ENCODE peak calls at places on chromosomes 5 and 9, in six cellular contexts. F is heart right ventricle, U is cardiac muscle cell, A is aorta, J is AG04450, C is sigmoid colon. I is an unnamed sample. For H3K27me3 and H3K9me3, the result is how much of the 10 kb centered on the place peaks cover.

GRCh38 chr5:68682400-68683152 is 411.2 kb upstream of the SLC30A5 start:
- DNase-seq in F (no peak), U (no peak), A (no peak), J (no peak), C (no peak), I (no peak)

GRCh38 chr5:76944638-76945037 is 8.2 kb upstream of the CRHBP start:
- DNase-seq in F (no peak), U (no peak), A (no peak), J (no peak), C (no peak), I (no peak)

GRCh38 chr5:111070272-111071134 is 1.0 kb upstream of the TSLP start:
- DNase-seq in F (peak), U (peak), A (peak), J (no peak), C (peak), I (no peak)

GRCh38 chr5:123012321-123012720 is 24.2 kb downstream of the PPIC start:
- DNase-seq in F (no peak), U (no peak), A (no peak), J (no peak), C (no peak), I (no peak)

GRCh38 chr9:84139296-84140100 is 158.9 kb downstream of the RMI1 start:
- DNase-seq in F (no peak), U (peak), A (no peak), J (no peak), C (no peak), I (peak)

GRCh38 chr9:83981126-83981871 is 694 bp downstream of the RMI1 start:
- DNase-seq in F (no peak), U (peak), A (no peak), J (no peak), C (peak), I (peak)

GRCh38 chr5:167580608-167581007 is 710.8 kb upstream of the WWC1 start:
- DNase-seq in F (no peak), U (no peak), A (no peak), J (no peak), C (no peak), I (no peak)

GRCh38 chr9:14880951-14881465 is 29.2 kb downstream of the FREM1 start:
- DNase-seq in F (no peak), U (peak), A (no peak), J (no peak), C (no peak), I (no peak)

GRCh38 chr5:144134181-144134827 is 36.2 kb downstream of the YIPF5 start:
- DNase-seq in F (no peak), U (no peak), A (no peak), J (no peak), C (no peak), I (no peak)

GRCh38 chr9:113590991-113591898 is 127.7 kb downstream of the RGS3 start:
- DNase-seq in F (peak), U (peak), A (peak), J (no peak), C (peak), I (peak)

GRCh38 chr9:92097997-92098482 is 17.2 kb downstream of the SPTLC1 start:
- DNase-seq in F (peak), U (peak), A (peak), J (no peak), C (peak), I (no peak)

GRCh38 chr9:35763181-35763580 is 9.1 kb upstream of the MSMP start:
- DNase-seq in F (no peak), U (no peak), A (no peak), J (no peak), C (no peak), I (peak)

GRCh38 chr9:118091676-118092490 is 387.7 kb downstream of the TLR4 start:
- DNase-seq in F (no peak), U (no peak), A (no peak), J (no peak), C (no peak), I (no peak)

GRCh38 chr9:88694625-88695024 is 159.6 kb downstream of the NXNL2 start:
- DNase-seq in F (no peak), U (peak), A (no peak), J (peak), C (no peak), I (no peak)

GRCh38 chr9:128625391-128626145 is 31.1 kb downstream of the DYNC2I2 start:
- DNase-seq in F (no peak), U (no peak), A (no peak), J (no peak), C (no peak), I (no peak)

GRCh38 chr5:60961685-60962084 is 16.7 kb downstream of the NDUFAF2 start:
- DNase-seq in F (no peak), U (peak), A (no peak), J (no peak), C (no peak), I (no peak)

GRCh38 chr5:173247050-173247449 is 12.0 kb upstream of the NKX2-5 start:
- DNase-seq in F (no peak), U (no peak), A (no peak), J (no peak), C (no peak), I (no peak)

GRCh38 chr9:87069690-87070089 is 122.4 kb upstream of the GAS1 start:
- DNase-seq in F (no peak), U (peak), A (no peak), J (no peak), C (no peak), I (no peak)

GRCh38 chr5:16934123-16934522 is 2.0 kb downstream of the MYO10 start:
- DNase-seq in F (peak), U (peak), A (no peak), J (peak), C (peak), I (peak)

GRCh38 chr5:121937762-121938161 is 24.0 kb upstream of the SRFBP1 start:
- DNase-seq in F (no peak), U (no peak), A (no peak), J (no peak), C (no peak), I (no peak)

GRCh38 chr9:136695435-136695895 is 8.2 kb upstream of the AGPAT2 start:
- DNase-seq in F (peak), U (no peak), A (no peak), J (no peak), C (no peak), I (no peak)

GRCh38 chr5:37875051-37875787 is 35.4 kb upstream of the GDNF start:
- DNase-seq in F (no peak), U (peak), A (no peak), J (peak), C (no peak), I (no peak)

GRCh38 chr5:179239256-179240135 is 105.8 kb downstream of the ADAMTS2 start:
- DNase-seq in F (no peak), U (no peak), A (peak), J (no peak), C (peak), I (no peak)

GRCh38 chr9:78187763-78188495 is 47.9 kb upstream of the CEP78 start:
- DNase-seq in F (peak), U (peak), A (no peak), J (no peak), C (no peak), I (peak)

GRCh38 chr5:170414786-170415185 is 25.6 kb upstream of the KCNMB1 start:
- DNase-seq in F (no peak), U (no peak), A (no peak), J (no peak), C (no peak), I (no peak)

GRCh38 chr5:65611524-65611923 is 12.6 kb downstream of the TRIM23 start:
- DNase-seq in F (no peak), U (no peak), A (no peak), J (no peak), C (no peak), I (no peak)

GRCh38 chr9:93962561-93963440 is 7.6 kb upstream of the BARX1 start:
- DNase-seq in F (peak), U (peak), A (peak), J (peak), C (peak), I (peak)

GRCh38 chr9:124202447-124202971 is 55.2 kb upstream of the NEK6 start:
- DNase-seq in F (peak), U (peak), A (no peak), J (no peak), C (no peak), I (no peak)

GRCh38 chr5:161077895-161078566 is 226.0 kb upstream of the ATP10B start:
- DNase-seq in F (no peak), U (no peak), A (no peak), J (no peak), C (no peak), I (no peak)

GRCh38 chr5:10788358-10788757 is 27.3 kb upstream of the DAP start:
- DNase-seq in F (no peak), U (no peak), A (no peak), J (no peak), C (no peak), I (no peak)

GRCh38 chr5:133657036-133657435 is 44.7 kb upstream of the FSTL4 start:
- DNase-seq in F (no peak), U (no peak), A (no peak), J (no peak), C (no peak), I (no peak)
- H3K27me3 ChIP-seq in F (under half), U (under half), A (under half), J (under half), C (under half), I (under half)

GRCh38 chr5:141269195-141269594 is 24.0 kb downstream of the PCDHB15 start:
- DNase-seq in F (no peak), U (no peak), A (no peak), J (no peak), C (no peak), I (no peak)

GRCh38 chr5:141272906-141273305 is 27.7 kb downstream of the PCDHB15 start:
- DNase-seq in F (no peak), U (no peak), A (no peak), J (no peak), C (no peak), I (peak)
- H3K9me3 ChIP-seq in F (under half), U (under half), A (under half), J (under half), C (half or more), I (under half)

GRCh38 chr9:37027582-37028424 is 6.3 kb downstream of the PAX5 start:
- DNase-seq in F (peak), U (peak), A (peak), J (peak), C (no peak), I (peak)
- H3K4me3 ChIP-seq in F (peak), U (no peak), A (no peak), J (no peak), C (peak), I (peak)

DNA sequence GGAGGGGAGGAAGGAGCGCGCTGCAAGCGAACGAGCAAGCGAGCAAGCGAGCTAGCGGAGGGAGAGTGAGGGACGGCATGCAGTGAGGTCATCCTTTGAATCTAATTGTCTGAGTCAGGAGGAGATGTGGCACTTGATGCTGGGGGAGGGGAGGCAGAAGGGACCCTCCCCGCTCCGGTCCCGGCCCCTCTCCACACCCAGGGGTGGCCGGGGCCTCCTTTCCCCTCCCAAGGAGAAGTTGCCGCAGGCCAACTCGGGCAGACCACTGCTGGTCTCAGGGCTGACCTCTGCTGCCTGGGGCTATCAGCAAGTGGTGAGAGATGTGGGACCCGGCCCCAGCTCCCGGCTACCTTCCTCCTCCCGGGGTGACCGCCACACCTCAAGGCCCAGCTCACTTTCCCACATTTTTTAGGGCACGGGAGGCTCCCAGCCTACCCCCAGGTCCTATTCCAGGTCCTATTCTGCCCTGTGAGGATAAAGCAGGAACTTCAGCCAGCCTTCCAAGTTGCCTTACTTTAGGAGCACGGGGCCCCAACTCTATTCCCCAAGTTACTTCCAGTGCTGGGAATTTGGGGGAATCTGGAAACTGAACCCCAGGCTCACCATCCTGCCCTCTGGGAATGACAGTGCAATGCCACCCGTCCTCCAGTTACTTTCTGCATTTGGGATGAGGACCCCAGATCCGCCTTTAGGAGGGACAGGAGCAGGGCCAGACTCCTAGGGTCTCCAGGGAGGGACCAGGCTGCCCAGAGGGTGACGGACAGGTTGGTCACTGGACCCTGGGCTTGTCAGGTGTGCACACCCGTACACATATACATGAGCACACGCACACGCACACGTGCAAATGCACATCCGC is 11.1 kb downstream of the CNTFR start:
- DNase-seq in F (no peak), U (peak), A (no peak), J (no peak), C (no peak), I (no peak)
- H3K27me3 ChIP-seq in F (under half), U (under half), A (under half), J (half or more), C (half or more), I (under half)

GRCh38 chr9:69519470-69520240 is 152.5 kb downstream of the APBA1 start:
- DNase-seq in F (no peak), U (no peak), A (no peak), J (no peak), C (no peak), I (no peak)
- H3K9me3 ChIP-seq in F (under half), U (under half), A (under half), J (under half), C (under half), I (under half)

DNA sequence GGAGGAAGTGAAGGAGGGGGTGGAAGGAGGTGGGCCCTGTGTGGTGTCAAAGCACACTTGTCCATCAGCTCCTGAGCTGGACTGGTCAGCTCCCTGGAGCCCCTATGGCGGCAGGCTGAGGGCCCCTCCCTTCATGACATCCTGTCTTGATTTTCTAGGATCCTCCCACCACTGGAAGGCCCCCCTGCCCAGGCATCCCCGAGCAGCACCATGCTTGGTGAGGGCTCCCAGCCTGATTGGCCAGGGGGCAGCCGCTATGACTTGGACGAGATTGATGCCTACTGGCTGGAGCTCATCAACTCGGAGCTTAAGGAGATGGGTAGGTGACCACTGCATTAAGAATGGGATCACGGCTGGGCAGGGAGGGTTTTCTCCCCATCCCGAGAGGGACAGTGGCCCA is 34.2 kb downstream of the JADE2 start:
- DNase-seq in F (no peak), U (no peak), A (no peak), J (no peak), C (no peak), I (no peak)
- H3K4me3 ChIP-seq in F (no peak), U (no peak), A (no peak), J (no peak), C (no peak), I (no peak)

GRCh38 chr9:135377431-135377830 is 102.2 kb upstream of the PPP1R26 start:
- DNase-seq in F (no peak), U (no peak), A (no peak), J (no peak), C (no peak), I (no peak)

GRCh38 chr9:135376511-135377173 is 102.9 kb upstream of the PPP1R26 start:
- DNase-seq in F (no peak), U (no peak), A (no peak), J (no peak), C (no peak), I (no peak)

GRCh38 chr9:135372501-135373008 is 107.0 kb upstream of the PPP1R26 start:
- DNase-seq in F (no peak), U (no peak), A (no peak), J (no peak), C (no peak), I (no peak)

GRCh38 chr9:135373151-135373685 is 106.4 kb upstream of the PPP1R26 start:
- DNase-seq in F (no peak), U (no peak), A (no peak), J (no peak), C (no peak), I (no peak)

DNA sequence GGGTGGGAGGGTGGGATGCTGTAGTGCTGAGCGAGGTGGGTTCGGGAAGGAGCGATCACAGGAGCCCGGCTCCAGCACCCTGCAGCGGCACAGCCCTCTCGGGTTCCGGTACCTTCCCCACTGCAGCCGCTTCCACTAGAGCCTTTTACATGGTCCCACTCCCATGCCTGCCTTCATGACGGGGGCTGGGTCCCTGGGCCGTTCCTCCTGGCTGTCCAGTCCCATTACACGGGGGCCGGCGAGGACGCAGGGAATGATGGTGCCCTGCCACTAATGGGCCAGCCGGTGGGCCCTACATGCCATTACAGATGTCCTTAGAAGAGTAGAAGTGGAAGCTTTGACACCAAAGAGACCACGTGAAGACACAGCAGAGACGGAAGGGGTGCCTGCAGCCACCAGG is 104.6 kb upstream of the PPP1R26 start:
- DNase-seq in F (no peak), U (no peak), A (no peak), J (no peak), C (no peak), I (no peak)
- H3K27me3 ChIP-seq in F (under half), U (under half), A (under half), J (under half), C (under half), I (under half)